ENCODE peak calls at places on chromosomes 6 and 20, in seven cellular contexts. I is left cardiac atrium; C is aorta; U is HTR-8/SVneo; N is Calu3; A is stimulated activated CD4-positive, alpha-beta T cell treated with anti-CD3 and anti-CD28 coated beads, Interleukin-4, amount 100 ng/mL, for 4 hours; G is HFFc6. H is an unnamed sample.

GRCh38 chr6:96725276-96725675 is 112.0 kb downstream of the GPR63 start:
- DNase-seq in I (no peak), C (no peak), U (no peak), N (no peak), A (no peak), G (no peak), H (no peak)

GRCh38 chr20:11271319-11271718 is 597.5 kb upstream of the JAG1 start:
- DNase-seq in I (no peak), C (no peak), U (no peak), N (peak; percentile 48), A (no peak), G (no peak), H (no peak)

GRCh38 chr20:2619337-2619736 is 33.1 kb upstream of the NOP56 start:
- DNase-seq in I (no peak), C (no peak), U (no peak), N (no peak), A (no peak), G (no peak), H (no peak)

GRCh38 chr6:135181333-135182119 is 418 bp downstream of the MYB start:
- DNase-seq in I (no peak), C (no peak), U (peak; percentile 23), N (no peak), A (peak; percentile 10), G (no peak), H (no peak)

GRCh38 chr6:114020223-114020622 is 49.3 kb upstream of the HDAC2 start:
- DNase-seq in I (no peak), C (no peak), U (no peak), N (no peak), A (no peak), G (no peak), H (no peak)

GRCh38 chr6:88459224-88459623 is 293.1 kb upstream of the CNR1 start:
- DNase-seq in I (no peak), C (no peak), U (no peak), N (no peak), A (no peak), G (no peak), H (no peak)

GRCh38 chr6:154653385-154653784 is 79.8 kb upstream of the SCAF8 start:
- DNase-seq in I (no peak), C (no peak), U (peak; percentile 11), N (no peak), A (no peak), G (no peak), H (no peak)

GRCh38 chr6:25324076-25324762 is 45.0 kb downstream of the CARMIL1 start:
- DNase-seq in I (no peak), C (no peak), U (no peak), N (no peak), A (no peak), G (no peak), H (no peak)

GRCh38 chr6:133966654-133967300 is 13.8 kb downstream of the TBPL1 start:
- DNase-seq in I (no peak), C (no peak), U (no peak), N (no peak), A (no peak), G (no peak), H (no peak)

GRCh38 chr20:32512047-32512385 is 73.1 kb downstream of the NOL4L start:
- DNase-seq in I (no peak), C (no peak), U (no peak), N (no peak), A (no peak), G (no peak), H (no peak)

GRCh38 chr20:7305971-7306370 is 538.5 kb downstream of the BMP2 start:
- DNase-seq in I (no peak), C (no peak), U (no peak), N (no peak), A (no peak), G (no peak), H (no peak)

GRCh38 chr6:109503327-109504224 is 20.6 kb upstream of the ZBTB24 start:
- DNase-seq in I (no peak), C (no peak), U (no peak), N (no peak), A (no peak), G (no peak), H (no peak)

GRCh38 chr6:157667211-157668033 is 155.6 kb upstream of the SNX9 start:
- DNase-seq in I (peak; percentile 45), C (no peak), U (peak; percentile 58), N (peak; percentile 44), A (peak; percentile 31), G (peak; percentile 86), H (peak; percentile 59)

GRCh38 chr6:34083227-34083889 is 62.5 kb downstream of the GRM4 start:
- DNase-seq in I (no peak), C (no peak), U (no peak), N (no peak), A (no peak), G (no peak), H (no peak)

GRCh38 chr6:29968130-29968529 is 25.8 kb downstream of the HLA-A start:
- DNase-seq in I (no peak), C (no peak), U (no peak), N (peak; percentile 57), A (no peak), G (no peak), H (no peak)

GRCh38 chr20:64261138-64261537 is 5.6 kb downstream of the PCMTD2 start:
- DNase-seq in I (peak; percentile 56), C (no peak), U (no peak), N (no peak), A (no peak), G (peak; percentile 74), H (no peak)

GRCh38 chr20:45924391-45925261 is 9.9 kb upstream of the PCIF1 start:
- DNase-seq in I (peak; percentile 63), C (peak; percentile 73), U (no peak), N (no peak), A (no peak), G (no peak), H (no peak)

GRCh38 chr6:106959985-106960384 is 14.5 kb downstream of the CD24 start:
- DNase-seq in I (no peak), C (no peak), U (no peak), N (no peak), A (no peak), G (no peak), H (no peak)

GRCh38 chr6:144012534-144012933 is 4.5 kb upstream of the PLAGL1 start:
- DNase-seq in I (no peak), C (no peak), U (no peak), N (no peak), A (no peak), G (no peak), H (no peak)

GRCh38 chr6:24494726-24495515 is at the start of gene ALDH5A1:
- DNase-seq in I (peak; percentile 78), C (peak; percentile 83), U (peak; percentile 68), N (peak; percentile 85), A (peak; percentile 76), G (no peak), H (peak; percentile 60)

GRCh38 chr6:90078513-90079289 is 184.4 kb downstream of the GJA10 start:
- DNase-seq in I (no peak), C (no peak), U (no peak), N (no peak), A (peak; percentile 48), G (no peak), H (no peak)

GRCh38 chr6:47153066-47153755 is 111.1 kb upstream of the ADGRF1 start:
- DNase-seq in I (no peak), C (no peak), U (no peak), N (peak; percentile 31), A (no peak), G (peak; percentile 45), H (no peak)

GRCh38 chr6:142941018-142941417 is 4.0 kb downstream of the HIVEP2 start:
- DNase-seq in I (no peak), C (no peak), U (no peak), N (no peak), A (no peak), G (no peak), H (no peak)

GRCh38 chr6:30885999-30886896 is 1.9 kb downstream of the DDR1 start:
- DNase-seq in I (peak; percentile 73), C (no peak), U (peak; percentile 93), N (peak; percentile 87), A (peak; percentile 21), G (peak; percentile 90), H (no peak)

GRCh38 chr6:170276369-170277057 is 14.4 kb downstream of the DLL1 start:
- DNase-seq in I (peak; percentile 79), C (peak; percentile 73), U (no peak), N (no peak), A (no peak), G (no peak), H (no peak)

GRCh38 chr6:78593898-78594666 is 273.3 kb upstream of the IRAK1BP1 start:
- DNase-seq in I (no peak), C (no peak), U (no peak), N (no peak), A (no peak), G (no peak), H (no peak)

GRCh38 chr6:82364087-82365010 is 732 bp downstream of the TPBG start:
- DNase-seq in I (peak; percentile 79), C (peak; percentile 70), U (peak; percentile 44), N (peak; percentile 67), A (no peak), G (peak; percentile 60), H (peak; percentile 18)

GRCh38 chr6:26594730-26595632 is 1.8 kb upstream of the ABT1 start:
- DNase-seq in I (no peak), C (no peak), U (no peak), N (peak; percentile 49), A (peak; percentile 38), G (peak; percentile 94), H (no peak)

H was measured in GM12891.